ENCODE peak calls at places on chromosomes 5 and 9, in nine cellular contexts. U is IMR-90, A is tibial nerve, X is neuronal stem cell, E is aorta, P is heart left ventricle, D is uterus, F is stomach, N is SK-N-SH. L is an unnamed sample.
A peak's percentile ranks its signal among the peaks of the same experiment; 100 is the strongest.

GRCh38 chr9:105419981-105420597 is 27.7 kb upstream of the FSD1L start:
- DNase-seq in D (no peak), A (no peak), N (no peak), U (no peak), X (no peak), F (no peak), E (no peak), P (no peak), L (no peak)

GRCh38 chr5:1540831-1541661 is 17.3 kb upstream of the LPCAT1 start:
- DNase-seq in U (no peak), A (no peak), X (no peak), E (peak; percentile 64), P (no peak), N (no peak), F (no peak), D (peak; percentile 7), L (no peak)

GRCh38 chr5:151660616-151661015 is 26.1 kb downstream of the SPARC start:
- DNase-seq in N (no peak), P (no peak), E (no peak), X (no peak), D (no peak), U (peak; percentile 84), F (no peak), A (no peak), L (no peak)

GRCh38 chr9:134678671-134679443 is 37.3 kb downstream of the COL5A1 start:
- DNase-seq in U (no peak), F (no peak), N (no peak), E (peak; percentile 59), P (no peak), A (no peak), X (peak; percentile 30), D (no peak), L (no peak)

GRCh38 chr9:81549500-81550206 is 139.7 kb downstream of the TLE1 start:
- DNase-seq in U (no peak), X (no peak), D (no peak), A (no peak), P (no peak), E (no peak), F (no peak), N (no peak), L (no peak)

GRCh38 chr5:134092875-134093274 is 21.6 kb upstream of the TCF7 start:
- DNase-seq in U (peak; percentile 22), E (no peak), X (no peak), P (no peak), N (no peak), D (no peak), F (peak; percentile 55), A (no peak), L (no peak)

GRCh38 chr5:144581044-144581443 is 410.4 kb downstream of the KCTD16 start:
- DNase-seq in U (peak; percentile 1), P (no peak), X (no peak), E (no peak), D (no peak), A (no peak), F (no peak), N (no peak), L (no peak)

GRCh38 chr5:170849374-170849773 is 12.4 kb upstream of the RANBP17 start:
- DNase-seq in P (no peak), N (no peak), D (no peak), E (no peak), U (no peak), F (no peak), X (no peak), A (no peak), L (no peak)

GRCh38 chr5:73170522-73170921 is 2.5 kb upstream of the TMEM174 start:
- DNase-seq in X (peak; percentile 12), D (no peak), A (no peak), E (no peak), F (no peak), P (no peak), U (peak; percentile 7), N (no peak), L (peak; percentile 7)

GRCh38 chr5:43711496-43711895 is 108.5 kb downstream of the NNT start:
- DNase-seq in N (no peak), X (no peak), D (no peak), E (no peak), F (no peak), P (no peak), U (peak; percentile 47), A (no peak), L (no peak)

GRCh38 chr5:177005619-177006264 is 837 bp downstream of the UIMC1 start:
- DNase-seq in A (peak; percentile 45), E (peak; percentile 93), X (peak; percentile 56), U (peak; percentile 62), N (peak; percentile 68), P (peak; percentile 83), F (peak; percentile 73), D (peak; percentile 76), L (peak; percentile 66)

GRCh38 chr9:7520396-7520795 is 279.2 kb downstream of the DMAC1 start:
- DNase-seq in U (no peak), E (no peak), X (no peak), D (no peak), F (no peak), A (no peak), P (no peak), N (no peak), L (no peak)

GRCh38 chr5:119333421-119333851 is 22.4 kb upstream of the TNFAIP8 start:
- DNase-seq in F (no peak), X (no peak), U (peak; percentile 21), P (no peak), N (no peak), D (no peak), A (no peak), E (no peak), L (no peak)
- H3K4me3 ChIP-seq in F (no peak overlapping the region), X (no peak overlapping the region), U (no peak overlapping the region), P (no peak overlapping the region), N (no peak overlapping the region), D (no peak overlapping the region), A (no peak overlapping the region), E (no peak overlapping the region), L (peak overlapping the region; percentile 27)

DNA sequence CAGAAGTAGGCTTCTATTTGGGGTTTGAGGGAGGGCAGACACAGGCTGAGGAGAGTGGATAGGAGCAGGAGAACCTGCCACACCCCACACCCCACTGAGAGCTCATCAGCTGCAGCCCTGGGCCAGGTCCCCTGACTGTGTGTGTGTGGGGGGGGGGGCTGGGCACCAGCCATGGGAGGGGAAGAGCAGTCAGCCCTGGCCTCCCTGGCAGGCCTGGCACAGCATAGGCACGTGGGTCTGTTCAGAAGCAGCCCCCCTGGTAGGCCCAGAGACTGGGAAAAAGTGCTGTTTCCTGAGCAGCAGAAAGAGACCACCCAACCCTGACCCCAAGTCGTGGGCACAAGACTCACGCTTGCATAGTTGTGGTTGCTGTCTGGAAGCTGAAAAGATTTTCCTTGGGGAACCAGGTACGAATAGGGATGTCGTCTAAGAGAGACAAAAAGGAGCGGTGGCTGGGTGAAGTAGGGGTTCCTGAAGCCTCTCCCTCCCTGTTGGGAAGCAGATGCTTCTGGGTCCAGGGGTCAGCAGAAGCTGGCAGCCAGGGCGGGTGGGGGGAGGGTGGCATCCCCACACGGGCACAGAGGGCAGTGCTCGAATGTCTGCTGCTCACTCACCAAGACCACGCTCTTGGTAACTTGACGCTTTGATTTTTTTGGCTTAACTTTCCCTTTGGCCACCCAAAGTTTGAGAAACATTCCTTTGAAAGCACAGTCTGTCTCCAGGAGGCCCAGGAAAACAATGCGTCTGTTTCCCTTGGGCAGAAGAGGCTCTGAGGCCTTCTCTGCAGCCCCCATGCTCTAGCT is 2.9 kb downstream of the NSMF start:
- DNase-seq in P (no peak), U (peak; percentile 28), N (no peak), A (no peak), F (no peak), X (no peak), D (no peak), E (peak; percentile 70), L (no peak)
- H3K4me1 ChIP-seq in P (peaks cover 32% of the 10 kb centered on the region), U (peaks cover 24% of the 10 kb centered on the region), N (peaks cover 18% of the 10 kb centered on the region), A (no peaks in the 10 kb centered on the region), F (peaks cover 75% of the 10 kb centered on the region), X (peaks cover 11% of the 10 kb centered on the region), D (peaks cover 26% of the 10 kb centered on the region), E (no peaks in the 10 kb centered on the region), L (peaks cover 73% of the 10 kb centered on the region)

GRCh38 chr5:104081232-104081631 is 518.6 kb upstream of the NUDT12 start:
- DNase-seq in D (no peak), X (no peak), P (no peak), E (no peak), U (no peak), A (no peak), N (no peak), F (no peak), L (no peak)
- H3K27ac ChIP-seq in D (no peak overlapping the region), X (no peak overlapping the region), P (no peak overlapping the region), E (no peak overlapping the region), U (no peak overlapping the region), A (no peak overlapping the region), N (no peak overlapping the region), F (no peak overlapping the region), L (no peak overlapping the region)

GRCh38 chr9:129493002-129493713 is 127.7 kb downstream of the C9orf50 start:
- DNase-seq in U (no peak), F (no peak), D (no peak), X (no peak), N (no peak), E (no peak), P (peak; percentile 22), A (no peak), L (no peak)

GRCh38 chr9:129493714-129494047 is 127.2 kb downstream of the C9orf50 start:
- DNase-seq in E (no peak), D (no peak), A (no peak), U (no peak), N (no peak), P (peak; percentile 23), X (no peak), F (no peak), L (no peak)

GRCh38 chr9:129491486-129491855 is 129.4 kb downstream of the C9orf50 start:
- DNase-seq in D (peak; percentile 64), N (no peak), A (no peak), F (peak; percentile 78), E (peak; percentile 82), U (no peak), X (no peak), P (peak; percentile 75), L (no peak)

GRCh38 chr9:129489838-129490582 is 130.9 kb downstream of the C9orf50 start:
- DNase-seq in A (no peak), N (no peak), P (no peak), E (no peak), F (no peak), D (peak; percentile 71), X (no peak), U (peak; percentile 45), L (peak; percentile 82)

DNA sequence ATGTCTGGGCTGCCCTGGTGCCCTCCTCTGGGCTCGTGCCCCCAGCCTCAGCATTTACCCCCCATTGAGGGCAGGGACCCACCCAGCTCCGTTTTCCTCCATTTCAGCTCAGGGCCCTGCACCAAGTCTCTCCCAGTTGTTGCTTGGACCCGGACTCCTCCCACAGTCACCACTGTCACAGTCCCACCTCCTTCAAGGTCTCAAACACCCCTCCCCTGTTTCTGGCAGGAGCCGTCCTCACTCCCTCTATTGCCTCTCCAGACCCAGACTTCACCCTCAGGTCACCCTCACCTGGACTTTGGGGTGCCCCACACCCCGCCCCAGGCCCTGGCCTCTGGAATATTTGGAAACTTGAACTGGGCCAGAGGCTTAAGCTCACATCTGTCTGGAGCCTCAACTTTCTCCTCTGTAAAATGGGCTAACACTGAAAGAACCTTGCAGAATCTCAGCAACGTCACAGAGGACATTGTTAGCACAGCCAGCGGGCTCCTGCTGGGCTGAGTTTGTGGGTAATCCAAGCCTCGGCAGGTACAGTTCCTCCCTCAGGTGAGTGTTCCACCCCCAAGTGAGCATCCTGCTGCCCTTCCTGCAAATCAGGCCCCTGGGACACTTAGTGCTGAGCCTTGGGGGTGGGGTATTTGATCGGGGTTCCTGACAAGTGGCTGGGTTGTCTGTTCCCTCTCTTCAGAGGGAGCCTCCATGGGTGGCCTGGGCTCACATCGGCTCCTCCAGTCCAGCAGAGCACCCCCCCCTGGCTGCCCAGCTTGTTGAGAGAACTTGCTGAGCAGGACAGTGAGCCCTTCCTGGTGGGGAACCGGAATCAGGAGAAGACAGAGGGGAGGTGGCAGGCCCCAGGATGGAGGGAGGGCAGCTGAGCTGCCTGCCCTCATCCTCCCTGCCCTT is 130.1 kb downstream of the C9orf50 start:
- DNase-seq in P (no peak), D (peak; percentile 60), X (no peak), E (no peak), A (no peak), N (no peak), U (no peak), F (no peak), L (no peak)
- H3K4me3 ChIP-seq in P (peak overlapping the region; percentile 59), D (peak overlapping the region; percentile 44), X (peak overlapping the region; percentile 52), E (no peak overlapping the region), A (peak overlapping the region; percentile 55), N (no peak overlapping the region), U (no peak overlapping the region), F (peak overlapping the region; percentile 52), L (peak overlapping the region; percentile 86)